ENCODE peak calls at places on chromosomes 16 and 17, in four cellular contexts. M is K562, D is HepG2, W is GM12878. J is an unnamed sample.

GRCh38 chr17:12590417-12590816 is 75.3 kb upstream of the MYOCD start:
- DNase-seq in W (no peak), M (no peak), D (no peak), J (no peak)

GRCh38 chr16:82848013-82848412 is 221.2 kb downstream of the CDH13 start:
- DNase-seq in W (no peak), M (no peak), D (no peak), J (no peak)

GRCh38 chr16:25568991-25569390 is 122.8 kb upstream of the HS3ST4 start:
- DNase-seq in M (no peak), W (no peak), D (no peak), J (no peak)

GRCh38 chr17:71402661-71403141 is 718.1 kb upstream of the SOX9 start:
- DNase-seq in M (no peak), D (no peak), W (no peak), J (no peak)

GRCh38 chr17:52178013-52178412 is 19.5 kb upstream of the CA10 start:
- DNase-seq in M (no peak), W (no peak), D (no peak), J (no peak)

GRCh38 chr16:27174798-27175197 is 28.5 kb upstream of the KDM8 start:
- DNase-seq in M (peak), D (no peak), W (no peak), J (no peak)

GRCh38 chr16:10971560-10971961 is 27.2 kb downstream of the CLEC16A start:
- DNase-seq in M (peak), W (no peak), D (peak), J (peak)

GRCh38 chr16:8567355-8568230 is 22.7 kb downstream of the TMEM114 start:
- DNase-seq in D (peak), M (peak), W (peak), J (peak)

GRCh38 chr16:17369441-17369951 is 101.3 kb downstream of the XYLT1 start:
- DNase-seq in M (no peak), D (no peak), W (peak), J (no peak)

GRCh38 chr17:7016406-7016805 is 4.0 kb downstream of the RNASEK start:
- DNase-seq in M (peak), D (no peak), W (no peak), J (no peak)

GRCh38 chr17:44241104-44241503 is 21.6 kb upstream of the UBTF start:
- DNase-seq in W (no peak), M (peak), D (no peak), J (no peak)

GRCh38 chr17:57723427-57724037 is 21.6 kb downstream of the CCDC182 start:
- DNase-seq in M (no peak), D (no peak), W (no peak), J (no peak)

GRCh38 chr17:8160741-8161221 is 2.0 kb downstream of the VAMP2 start:
- DNase-seq in W (no peak), D (no peak), M (no peak), J (no peak)

GRCh38 chr17:27428781-27429505 is 27.3 kb upstream of the KSR1 start:
- DNase-seq in W (no peak), M (no peak), D (no peak), J (no peak)

DNA sequence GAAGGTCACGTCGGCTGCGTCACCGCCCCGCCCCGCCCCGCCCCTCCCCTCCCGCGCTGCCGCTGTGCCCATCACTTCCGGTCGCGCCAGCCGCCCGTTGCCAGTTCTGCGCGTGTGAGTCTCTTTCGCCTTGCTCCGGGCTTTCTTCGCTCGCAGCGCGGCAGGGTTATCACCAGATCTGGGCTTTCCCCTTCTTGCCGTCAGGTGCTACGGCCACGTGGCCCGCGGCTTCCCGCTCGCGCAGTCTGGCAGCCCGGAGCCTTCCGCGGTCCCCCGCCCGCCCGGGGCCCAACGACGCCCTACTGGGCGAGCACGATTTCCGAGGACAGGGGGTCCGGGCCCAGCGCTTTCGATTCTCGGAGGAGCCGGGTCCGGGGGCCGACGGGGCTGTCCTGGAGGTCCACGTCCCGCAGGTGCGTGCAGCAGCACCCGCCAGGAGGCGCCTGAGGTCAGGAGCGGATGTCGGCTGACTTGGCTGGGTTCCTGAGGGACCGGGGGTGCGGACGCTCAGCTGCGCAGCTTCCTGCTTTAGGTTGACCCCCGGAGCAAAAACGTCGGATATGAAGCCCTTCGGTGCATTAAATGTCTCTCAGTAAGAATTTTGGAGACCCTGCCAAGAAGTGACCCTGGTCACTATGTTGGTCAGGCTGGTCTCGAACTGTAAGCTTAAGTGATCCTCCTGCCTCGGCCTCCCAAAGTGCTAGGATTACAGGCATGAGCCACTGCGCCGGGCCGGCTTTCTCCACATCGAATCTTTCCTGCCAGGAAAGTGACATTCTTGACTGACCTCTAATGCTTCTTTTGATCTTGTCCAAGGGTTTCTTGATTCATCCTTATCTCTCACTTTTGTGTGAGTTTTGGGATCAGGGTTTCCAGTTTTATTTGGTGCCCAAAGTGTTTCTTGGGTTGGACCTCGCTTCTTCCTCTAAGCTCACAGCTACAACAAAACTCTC is at the start of gene METTL23:
- DNase-seq in M (peak), W (no peak), D (peak), J (peak)
- TF ChIP-seq BHLHE40 in M (peak), W (peak), D (peak), J (no peak)

GRCh38 chr16:69741951-69742904 is 12.5 kb downstream of the NOB1 start:
- DNase-seq in W (no peak), M (no peak), D (no peak), J (no peak)
- TF ChIP-seq TARDBP in W (no peak), M (no peak), D (no peak), J (no peak)

DNA sequence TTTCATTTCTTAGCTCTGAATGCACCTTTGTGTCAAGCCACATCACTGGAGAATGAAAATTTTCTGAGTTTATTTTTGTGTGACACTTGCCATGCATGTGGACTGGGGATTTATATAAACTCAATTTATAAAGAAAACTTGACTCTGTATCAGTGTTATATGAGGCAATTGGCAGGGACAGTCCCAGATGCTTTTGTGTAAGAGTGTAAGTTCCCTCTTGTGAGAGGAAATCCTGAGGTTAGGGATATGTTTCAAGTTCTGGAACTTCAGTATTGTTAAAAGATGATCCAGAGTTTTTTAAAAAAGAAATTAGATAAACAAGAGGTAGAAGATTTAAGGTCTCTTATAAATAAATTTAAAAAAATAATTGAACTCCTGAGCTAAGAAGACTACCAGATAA is 10.9 kb upstream of the CCL8 start:
- DNase-seq in M (no peak), D (no peak), W (no peak), J (no peak)
- TF ChIP-seq BHLHE40 in M (no peak), D (no peak), W (no peak), J (no peak)

GRCh38 chr17:60047046-60047445 is 31.7 kb downstream of the HEATR6 start:
- DNase-seq in D (no peak), W (no peak), M (no peak), J (no peak)

GRCh38 chr17:60047590-60047989 is 31.1 kb downstream of the HEATR6 start:
- DNase-seq in W (no peak), M (no peak), D (no peak), J (no peak)

DNA sequence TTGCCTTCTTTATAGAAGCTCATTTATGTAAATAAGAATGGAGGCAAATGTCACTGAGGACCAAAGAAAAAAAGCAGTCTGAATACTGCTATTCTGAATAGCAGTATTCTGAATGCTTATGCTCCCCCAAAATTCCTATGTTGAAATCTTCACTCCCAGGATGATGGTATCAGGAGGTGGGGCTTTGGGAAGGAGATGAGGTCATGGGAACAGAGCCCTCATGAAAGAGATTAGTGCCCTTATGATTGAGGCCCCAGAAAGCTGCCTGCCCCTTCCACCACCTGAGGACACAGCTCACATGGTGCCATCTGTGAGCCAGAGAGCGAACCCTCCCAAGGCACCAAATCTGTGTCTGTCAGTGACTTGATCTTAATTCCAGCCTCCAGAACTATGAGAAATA is 28.8 kb downstream of the HEATR6 start:
- DNase-seq in D (no peak), W (no peak), M (no peak), J (no peak)
- TF ChIP-seq TARDBP in D (no peak), W (no peak), M (no peak), J (no peak)

J was measured in HEK293T.